ENCODE peak calls at places on chromosomes 6 and 20, in eight cellular contexts. C is upper lobe of left lung, N is IMR-90, X is A549, M is tibial nerve, D is ovary, L is esophagus squamous epithelium, W is breast epithelium. Z is an unnamed sample.

GRCh38 chr20:63658749-63659187 is 656 bp downstream of the RTEL1 start:
- DNase-seq in C (no peak), N (peak), X (no peak), M (no peak), D (no peak), L (no peak), W (no peak), Z (no peak)

GRCh38 chr6:33787336-33787953 is 1.5 kb downstream of the LEMD2 start:
- DNase-seq in C (no peak), N (peak), X (no peak), M (no peak), D (no peak), L (no peak), W (no peak), Z (no peak)

GRCh38 chr6:156779206-156780116 is 2.3 kb downstream of the ARID1B start:
- DNase-seq in C (peak), N (no peak), X (peak), M (no peak), D (peak), L (no peak), W (peak), Z (peak)

GRCh38 chr20:59144179-59144830 is 19.3 kb upstream of the ZNF831 start:
- DNase-seq in C (no peak), N (no peak), X (no peak), M (no peak), D (no peak), L (no peak), W (no peak), Z (peak)

GRCh38 chr20:45301824-45302251 is 4.8 kb upstream of the RBPJL start:
- DNase-seq in C (no peak), N (no peak), X (no peak), M (no peak), D (no peak), L (no peak), W (no peak), Z (no peak)

GRCh38 chr6:122530440-122531046 is 58.9 kb upstream of the SERINC1 start:
- DNase-seq in C (no peak), N (peak), X (peak), M (no peak), D (peak), L (no peak), W (peak), Z (no peak)

GRCh38 chr6:34230653-34231351 is 5.9 kb upstream of the HMGA1 start:
- DNase-seq in C (no peak), N (no peak), X (no peak), M (peak), D (no peak), L (no peak), W (no peak), Z (peak)

GRCh38 chr6:31597006-31597405 is 4.2 kb upstream of the NCR3 start:
- DNase-seq in C (no peak), N (peak), X (peak), M (no peak), D (no peak), L (no peak), W (no peak), Z (no peak)

GRCh38 chr6:132683543-132683942 is 24.6 kb upstream of the TAAR1 start:
- DNase-seq in C (no peak), N (peak), X (no peak), M (no peak), D (no peak), L (no peak), W (peak), Z (no peak)

GRCh38 chr6:107819217-107819616 is 4.9 kb downstream of the SCML4 start:
- DNase-seq in C (no peak), N (no peak), X (no peak), M (no peak), D (no peak), L (no peak), W (no peak), Z (no peak)

GRCh38 chr6:39897699-39898098 is 36.6 kb downstream of the MOCS1 start:
- DNase-seq in C (no peak), N (no peak), X (no peak), M (no peak), D (no peak), L (no peak), W (no peak), Z (no peak)

GRCh38 chr6:137862419-137863125 is 4.5 kb upstream of the TNFAIP3 start:
- DNase-seq in C (no peak), N (no peak), X (no peak), M (no peak), D (no peak), L (no peak), W (no peak), Z (no peak)

GRCh38 chr6:5624256-5624655 is 362.9 kb downstream of the FARS2 start:
- DNase-seq in C (no peak), N (no peak), X (no peak), M (no peak), D (no peak), L (no peak), W (no peak), Z (no peak)

GRCh38 chr20:50655325-50655880 is 35.9 kb downstream of the RIPOR3 start:
- DNase-seq in C (peak), N (peak), X (no peak), M (peak), D (peak), L (no peak), W (peak), Z (peak)

GRCh38 chr6:54896302-54896701 is 49.7 kb downstream of the FAM83B start:
- DNase-seq in C (no peak), N (no peak), X (no peak), M (no peak), D (no peak), L (no peak), W (no peak), Z (no peak)

GRCh38 chr20:45611054-45611453 is 18.5 kb upstream of the WFDC10A start:
- DNase-seq in C (no peak), N (peak), X (no peak), M (no peak), D (no peak), L (no peak), W (no peak), Z (no peak)

GRCh38 chr6:131225127-131225526 is 89.9 kb downstream of the AKAP7 start:
- DNase-seq in C (no peak), N (no peak), X (no peak), M (no peak), D (no peak), L (no peak), W (no peak), Z (no peak)

GRCh38 chr6:16004934-16005673 is 123.8 kb upstream of the MYLIP start:
- DNase-seq in C (no peak), N (no peak), X (no peak), M (no peak), D (no peak), L (no peak), W (no peak), Z (no peak)

GRCh38 chr20:62068997-62069396 is 3.3 kb upstream of the TAF4 start:
- DNase-seq in C (no peak), N (no peak), X (no peak), M (no peak), D (no peak), L (no peak), W (no peak), Z (no peak)

GRCh38 chr20:62066339-62066982 is 780 bp upstream of the TAF4 start:
- DNase-seq in C (no peak), N (no peak), X (peak), M (no peak), D (peak), L (no peak), W (peak), Z (no peak)

GRCh38 chr20:62065669-62066338 is at the start of gene TAF4:
- DNase-seq in C (peak), N (peak), X (peak), M (peak), D (peak), L (no peak), W (peak), Z (peak)

GRCh38 chr20:62066983-62067433 is 1.3 kb upstream of the TAF4 start:
- DNase-seq in C (no peak), N (no peak), X (no peak), M (no peak), D (peak), L (no peak), W (no peak), Z (no peak)

GRCh38 chr20:62067547-62068260 is 2.0 kb upstream of the TAF4 start:
- DNase-seq in C (no peak), N (no peak), X (no peak), M (no peak), D (peak), L (no peak), W (no peak), Z (no peak)
- H3K4me3 ChIP-seq in C (no peak), N (no peak), X (no peak), M (peak), D (no peak), L (no peak), W (no peak), Z (no peak)

GRCh38 chr6:36683145-36683655 is 4.7 kb downstream of the CDKN1A start:
- DNase-seq in C (no peak), N (no peak), X (no peak), M (no peak), D (no peak), L (no peak), W (no peak), Z (no peak)

GRCh38 chr6:36683656-36684446 is 5.3 kb downstream of the CDKN1A start:
- DNase-seq in C (peak), N (no peak), X (no peak), M (no peak), D (no peak), L (no peak), W (no peak), Z (no peak)

GRCh38 chr6:36685198-36685919 is 6.8 kb downstream of the CDKN1A start:
- DNase-seq in C (no peak), N (no peak), X (no peak), M (no peak), D (no peak), L (no peak), W (no peak), Z (no peak)

GRCh38 chr6:36684447-36684812 is 5.9 kb downstream of the CDKN1A start:
- DNase-seq in C (no peak), N (no peak), X (no peak), M (no peak), D (no peak), L (no peak), W (no peak), Z (no peak)

GRCh38 chr6:36682328-36683144 is 4.0 kb downstream of the CDKN1A start:
- DNase-seq in C (peak), N (no peak), X (peak), M (no peak), D (no peak), L (no peak), W (peak), Z (peak)
- TF ChIP-seq POLR2A in C (no peak), N (peak), X (no peak), M (no peak), D (no peak), L (no peak), W (no peak), Z (no peak)

DNA sequence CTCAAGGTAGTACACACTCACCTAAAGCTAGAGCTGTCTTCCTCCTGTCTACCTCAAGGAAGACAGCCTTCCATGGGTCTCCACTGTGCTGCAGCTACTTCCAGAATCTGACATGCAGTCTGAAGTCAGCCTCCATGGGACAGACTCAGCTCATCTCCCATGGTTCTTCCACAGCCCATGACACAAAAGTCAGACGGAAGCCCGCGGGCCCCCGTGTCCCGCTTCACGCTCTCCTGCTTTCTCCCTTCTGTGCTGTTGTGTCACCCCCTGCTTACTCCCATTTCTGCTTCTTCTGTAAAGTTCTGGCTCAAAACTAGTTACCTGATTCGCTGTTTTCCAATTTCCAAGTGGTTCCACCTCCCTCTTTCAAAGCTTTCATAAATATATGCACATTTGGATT is 184.5 kb downstream of the SYNE1 start:
- DNase-seq in C (no peak), N (no peak), X (no peak), M (no peak), D (no peak), L (no peak), W (no peak), Z (no peak)
- H3K4me3 ChIP-seq in C (no peak), N (no peak), X (no peak), M (no peak), D (no peak), L (no peak), W (no peak), Z (no peak)

DNA sequence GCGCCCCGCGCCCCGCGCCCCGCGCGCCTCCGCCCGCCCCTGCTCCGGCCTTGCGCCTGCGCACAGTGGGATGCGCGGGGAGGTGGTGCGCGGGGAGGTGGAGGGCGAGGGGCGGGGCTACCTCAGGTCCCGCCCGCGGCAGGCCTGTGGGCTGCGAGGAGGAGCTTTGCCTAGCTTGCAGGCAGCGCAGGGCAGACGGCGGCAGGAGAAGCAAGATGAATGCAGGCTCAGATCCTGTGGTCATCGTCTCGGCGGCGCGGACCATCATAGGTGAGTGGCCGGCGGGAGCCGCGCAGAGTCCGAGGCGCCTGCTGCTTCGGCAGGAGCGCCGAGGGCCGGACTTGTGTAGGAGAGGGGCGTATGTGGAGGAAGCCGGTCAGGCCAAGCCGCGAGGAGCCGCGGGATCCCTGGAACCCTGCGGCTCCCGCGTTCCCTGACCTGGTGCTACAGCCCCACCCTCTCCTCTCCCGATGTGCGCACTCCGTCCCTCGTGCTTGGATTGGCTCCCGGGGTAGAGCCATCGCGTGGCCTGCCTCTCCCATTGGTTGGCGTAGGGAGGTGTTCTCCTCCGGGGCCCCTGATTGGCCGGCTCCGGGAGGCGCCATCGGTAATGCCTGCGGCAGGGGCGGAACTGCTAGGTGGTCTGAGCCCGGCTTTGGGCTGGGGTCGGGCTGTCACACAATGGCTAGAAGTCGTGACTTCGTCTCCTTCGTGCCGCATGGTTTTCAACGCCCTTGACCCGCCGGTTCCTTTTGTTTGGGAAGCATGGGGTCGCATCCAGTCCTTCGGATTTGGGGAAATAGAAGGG is at the start of gene ACAT2:
- DNase-seq in C (peak), N (peak), X (peak), M (peak), D (peak), L (peak), W (peak), Z (peak)
- TF ChIP-seq POLR2A in C (peak), N (peak), X (peak), M (peak), D (peak), L (no peak), W (no peak), Z (no peak)

GRCh38 chr20:43187476-43188233 is 2.1 kb downstream of the PTPRT start:
- DNase-seq in C (peak), N (peak), X (peak), M (peak), D (peak), L (no peak), W (peak), Z (peak)
- H3K4me3 ChIP-seq in C (no peak), N (no peak), X (no peak), M (no peak), D (no peak), L (no peak), W (peak), Z (no peak)